ENCODE peak calls at places on chromosomes 2 and 18, in ten cellular contexts. J is neural progenitor cell; E is PC-3; O is effector memory CD4-positive, alpha-beta T cell; T is HL-60; Z is astrocyte; F is HepG2; L is uterus; G is neuronal stem cell; C is A549. Q is an unnamed sample.

GRCh38 chr2:59399126-59399525 is 1154.3 kb downstream of the BCL11A start:
- DNase-seq in J (no peak), E (no peak), O (no peak), T (no peak), Z (no peak), F (no peak), L (no peak), G (no peak), C (no peak), Q (no peak)

GRCh38 chr2:167380555-167380954 is 492.3 kb downstream of the XIRP2 start:
- DNase-seq in J (no peak), E (no peak), O (no peak), T (no peak), Z (no peak), F (no peak), L (no peak), G (no peak), C (no peak), Q (no peak)

GRCh38 chr2:228037915-228038314 is 143.6 kb downstream of the SPHKAP start:
- DNase-seq in J (no peak), E (no peak), O (no peak), T (no peak), Z (no peak), F (no peak), L (no peak), G (no peak), C (no peak), Q (no peak)

GRCh38 chr2:157627594-157628281 is 926 bp downstream of the ACVR1C start:
- DNase-seq in J (peak; percentile 44), E (peak; percentile 16), O (peak; percentile 19), T (no peak), Z (peak; percentile 37), F (no peak), L (no peak), G (peak; percentile 2), C (no peak), Q (no peak)

GRCh38 chr2:16821696-16822095 is 156.1 kb upstream of the CYRIA start:
- DNase-seq in J (peak; percentile 10), E (no peak), O (no peak), T (no peak), Z (peak; percentile 3), F (no peak), L (no peak), G (no peak), C (no peak), Q (no peak)

GRCh38 chr2:169476459-169476858 is 2.8 kb upstream of the BBS5 start:
- DNase-seq in J (no peak), E (peak; percentile 81), O (no peak), T (no peak), Z (peak; percentile 46), F (peak; percentile 62), L (no peak), G (no peak), C (peak; percentile 17), Q (no peak)

GRCh38 chr18:35470440-35470839 is 27.3 kb downstream of the INO80C start:
- DNase-seq in J (no peak), E (no peak), O (no peak), T (no peak), Z (no peak), F (no peak), L (no peak), G (no peak), C (no peak), Q (no peak)

GRCh38 chr18:8688857-8689256 is 16.5 kb upstream of the MTCL1 start:
- DNase-seq in J (no peak), E (no peak), O (no peak), T (no peak), Z (no peak), F (no peak), L (no peak), G (no peak), C (no peak), Q (no peak)

GRCh38 chr2:203582468-203582867 is 47.4 kb upstream of the RAPH1 start:
- DNase-seq in J (no peak), E (peak; percentile 64), O (no peak), T (no peak), Z (no peak), F (no peak), L (no peak), G (no peak), C (peak; percentile 13), Q (no peak)

GRCh38 chr2:203578511-203579130 is 43.5 kb upstream of the RAPH1 start:
- DNase-seq in J (no peak), E (no peak), O (no peak), T (no peak), Z (no peak), F (no peak), L (no peak), G (no peak), C (no peak), Q (no peak)

GRCh38 chr2:203580846-203581245 is 45.7 kb upstream of the RAPH1 start:
- DNase-seq in J (no peak), E (no peak), O (no peak), T (no peak), Z (no peak), F (no peak), L (no peak), G (no peak), C (no peak), Q (no peak)

GRCh38 chr2:203579730-203580129 is 44.6 kb upstream of the RAPH1 start:
- DNase-seq in J (no peak), E (peak; percentile 13), O (no peak), T (no peak), Z (no peak), F (no peak), L (no peak), G (no peak), C (no peak), Q (no peak)

DNA sequence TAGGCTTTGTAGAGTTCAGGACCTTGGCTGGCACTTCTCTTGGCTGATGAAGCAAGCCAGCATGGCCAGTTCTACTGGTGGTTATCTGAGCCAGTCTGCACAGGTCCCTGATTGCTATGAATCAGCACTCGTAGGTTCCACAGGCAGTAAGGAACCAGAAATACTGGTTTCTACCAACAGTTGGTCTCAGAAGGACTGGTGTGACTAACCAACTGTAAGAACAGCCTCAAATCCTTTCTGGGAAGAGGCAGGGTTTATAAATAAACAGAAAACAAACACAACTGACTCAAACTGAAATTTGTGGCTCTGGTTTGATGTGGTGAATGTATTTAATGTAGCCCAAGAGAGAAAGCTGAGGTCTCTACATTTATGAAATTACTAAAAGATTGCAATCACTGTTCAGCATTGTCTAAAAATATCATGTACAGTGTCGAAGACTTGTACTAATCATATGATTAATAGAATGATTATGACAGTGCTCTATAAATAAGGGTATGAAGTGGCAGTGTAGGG is 44.1 kb upstream of the RAPH1 start:
- DNase-seq in J (no peak), E (peak; percentile 97), O (no peak), T (no peak), Z (peak; percentile 67), F (no peak), L (no peak), G (no peak), C (peak; percentile 56), Q (peak; percentile 26)
- H3K27ac ChIP-seq in J (no peak overlapping the region), E (peak overlapping the region; percentile 83), O (no peak overlapping the region), T (no peak overlapping the region), Z (no peak overlapping the region), F (no peak overlapping the region), L (no peak overlapping the region), G (no peak overlapping the region), C (peak overlapping the region; percentile 40), Q (no peak overlapping the region)

GRCh38 chr18:79784965-79785770 is 12.6 kb upstream of the KCNG2 start:
- DNase-seq in J (no peak), E (no peak), O (no peak), T (no peak), Z (no peak), F (no peak), L (no peak), G (no peak), C (no peak), Q (no peak)
- H3K27ac ChIP-seq in J (no peak overlapping the region), E (no peak overlapping the region), O (no peak overlapping the region), T (no peak overlapping the region), Z (no peak overlapping the region), F (no peak overlapping the region), L (no peak overlapping the region), G (no peak overlapping the region), C (no peak overlapping the region), Q (no peak overlapping the region)

DNA sequence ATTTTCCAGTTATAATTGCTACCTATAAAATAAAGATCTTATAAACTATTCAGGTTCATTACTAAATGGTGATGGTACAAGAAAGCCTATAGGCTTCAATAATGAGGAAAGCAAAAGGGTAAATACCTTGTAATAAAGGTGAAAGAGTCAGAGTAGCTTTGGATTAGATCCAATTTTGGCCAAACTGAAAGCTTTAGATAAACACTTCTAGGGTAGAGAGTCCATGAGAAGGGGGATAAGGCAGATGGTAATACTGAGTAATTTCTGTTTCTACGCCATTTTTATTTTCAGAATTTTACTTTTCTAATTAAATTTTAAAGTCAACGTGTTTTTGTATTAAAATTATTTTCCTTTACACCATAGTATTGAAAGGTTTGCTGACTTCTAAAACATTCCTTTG is 9.4 kb downstream of the CASP8 start:
- DNase-seq in J (no peak), E (no peak), O (no peak), T (no peak), Z (no peak), F (peak; percentile 30), L (no peak), G (no peak), C (no peak), Q (no peak)
- H3K27ac ChIP-seq in J (no peak overlapping the region), E (no peak overlapping the region), O (no peak overlapping the region), T (no peak overlapping the region), Z (no peak overlapping the region), F (no peak overlapping the region), L (no peak overlapping the region), G (no peak overlapping the region), C (no peak overlapping the region), Q (no peak overlapping the region)

GRCh38 chr2:20136149-20136548 is 84.7 kb upstream of the LAPTM4A start:
- DNase-seq in J (no peak), E (no peak), O (no peak), T (no peak), Z (no peak), F (no peak), L (no peak), G (no peak), C (no peak), Q (no peak)
- H3K27ac ChIP-seq in J (no peak overlapping the region), E (no peak overlapping the region), O (no peak overlapping the region), T (no peak overlapping the region), Z (no peak overlapping the region), F (no peak overlapping the region), L (no peak overlapping the region), G (no peak overlapping the region), C (peak overlapping the region; percentile 10), Q (no peak overlapping the region)

GRCh38 chr2:28252308-28252707 is 140.3 kb upstream of the FOSL2 start:
- DNase-seq in J (no peak), E (no peak), O (no peak), T (no peak), Z (no peak), F (no peak), L (no peak), G (no peak), C (no peak), Q (no peak)
- H3K27ac ChIP-seq in J (no peak overlapping the region), E (no peak overlapping the region), O (no peak overlapping the region), T (no peak overlapping the region), Z (no peak overlapping the region), F (no peak overlapping the region), L (no peak overlapping the region), G (no peak overlapping the region), C (no peak overlapping the region), Q (no peak overlapping the region)